ENCODE peak calls at places on chromosomes 11 and 22, in eight cellular contexts. S is GM23248; Q is right lobe of liver; E is CD8-positive, alpha-beta memory T cell; T is naive thymus-derived CD4-positive, alpha-beta T cell; H is right cardiac atrium; W is uterus; R is lung. V is an unnamed sample. For H3K4me1, the result is how much of the 10 kb centered on the place peaks cover.

GRCh38 chr11:92123540-92123939 is 101.1 kb upstream of the FAT3 start:
- DNase-seq in E (no peak), T (no peak), W (no peak), H (no peak), S (peak), R (no peak), Q (no peak), V (no peak)

GRCh38 chr22:32920032-32920628 is 118.6 kb downstream of the TIMP3 start:
- DNase-seq in E (no peak), R (peak), W (peak), S (peak), Q (peak), T (no peak), H (peak), V (no peak)

GRCh38 chr11:46389450-46390330 is 1.9 kb downstream of the CHRM4 start:
- DNase-seq in R (peak), Q (peak), S (peak), T (no peak), H (peak), W (peak), E (no peak), V (no peak)

GRCh38 chr11:7088921-7089320 is at the start of gene RBMXL2:
- DNase-seq in E (no peak), T (no peak), H (peak), W (no peak), Q (no peak), R (no peak), S (no peak), V (no peak)

GRCh38 chr11:6606471-6607189 is 3.1 kb downstream of the ILK start:
- DNase-seq in Q (peak), W (peak), R (peak), T (no peak), E (peak), S (peak), H (peak), V (peak)

GRCh38 chr22:50620861-50621490 is 7.0 kb downstream of the ARSA start:
- DNase-seq in R (no peak), E (peak), W (no peak), H (no peak), T (peak), Q (no peak), S (peak), V (peak)

GRCh38 chr11:88523362-88524028 is 186.0 kb upstream of the CTSC start:
- DNase-seq in E (no peak), R (no peak), Q (no peak), T (no peak), W (no peak), S (peak), H (no peak), V (no peak)

GRCh38 chr11:132911186-132911585 is 621.1 kb downstream of the OPCML start:
- DNase-seq in H (no peak), R (no peak), Q (no peak), W (no peak), T (no peak), S (peak), E (no peak), V (no peak)

GRCh38 chr22:36879775-36880174 is 19.0 kb downstream of the NCF4 start:
- DNase-seq in S (peak), R (no peak), E (no peak), Q (no peak), H (no peak), W (no peak), T (no peak), V (no peak)

GRCh38 chr22:36886016-36886415 is 25.2 kb downstream of the NCF4 start:
- DNase-seq in R (no peak), E (no peak), S (no peak), W (no peak), H (no peak), Q (no peak), T (no peak), V (no peak)

GRCh38 chr22:36885474-36885873 is 24.7 kb downstream of the NCF4 start:
- DNase-seq in T (no peak), E (no peak), S (no peak), W (no peak), R (no peak), H (no peak), Q (no peak), V (no peak)

GRCh38 chr22:36884314-36885158 is 23.7 kb downstream of the NCF4 start:
- DNase-seq in W (no peak), E (no peak), Q (no peak), S (peak), H (no peak), T (no peak), R (no peak), V (no peak)

DNA sequence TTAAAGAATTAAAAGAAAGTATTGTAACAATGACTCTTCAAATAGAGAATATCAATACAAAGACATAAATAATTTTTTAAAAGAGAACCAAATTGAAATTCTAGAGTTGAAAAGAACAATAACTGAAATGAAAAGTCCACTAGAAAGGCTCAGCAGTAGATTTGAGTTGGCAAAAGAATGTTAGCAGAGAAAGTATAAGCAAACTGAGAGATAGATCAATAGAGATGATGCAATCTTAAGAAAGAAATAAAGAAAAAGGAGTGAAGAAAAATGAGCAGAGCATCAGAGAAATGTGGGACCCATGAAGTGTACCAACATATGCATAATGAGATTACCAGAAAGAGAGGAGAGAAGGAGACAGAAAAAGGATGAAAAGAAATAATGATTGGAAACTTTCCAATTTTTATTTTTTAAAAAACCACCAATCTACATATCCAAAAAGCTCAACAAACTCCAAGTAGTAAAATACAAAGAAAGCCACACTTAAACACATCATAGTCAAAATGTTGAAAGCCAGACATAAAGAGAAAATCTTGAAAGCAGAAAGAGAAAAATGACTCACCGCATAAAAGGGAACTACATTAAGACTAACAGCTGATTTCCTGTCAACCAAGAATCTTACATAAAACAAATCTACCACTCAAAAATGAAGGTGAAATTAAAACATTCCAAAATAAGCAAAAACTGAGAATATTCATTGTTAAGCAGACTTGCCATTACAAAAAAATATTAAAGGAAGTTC is 20.9 kb downstream of the NCF4 start:
- DNase-seq in H (no peak), R (no peak), S (peak), W (no peak), T (peak), Q (no peak), E (peak), V (no peak)
- H3K27ac ChIP-seq in H (no peak), R (no peak), S (no peak), W (no peak), T (no peak), Q (no peak), E (no peak), V (no peak)

DNA sequence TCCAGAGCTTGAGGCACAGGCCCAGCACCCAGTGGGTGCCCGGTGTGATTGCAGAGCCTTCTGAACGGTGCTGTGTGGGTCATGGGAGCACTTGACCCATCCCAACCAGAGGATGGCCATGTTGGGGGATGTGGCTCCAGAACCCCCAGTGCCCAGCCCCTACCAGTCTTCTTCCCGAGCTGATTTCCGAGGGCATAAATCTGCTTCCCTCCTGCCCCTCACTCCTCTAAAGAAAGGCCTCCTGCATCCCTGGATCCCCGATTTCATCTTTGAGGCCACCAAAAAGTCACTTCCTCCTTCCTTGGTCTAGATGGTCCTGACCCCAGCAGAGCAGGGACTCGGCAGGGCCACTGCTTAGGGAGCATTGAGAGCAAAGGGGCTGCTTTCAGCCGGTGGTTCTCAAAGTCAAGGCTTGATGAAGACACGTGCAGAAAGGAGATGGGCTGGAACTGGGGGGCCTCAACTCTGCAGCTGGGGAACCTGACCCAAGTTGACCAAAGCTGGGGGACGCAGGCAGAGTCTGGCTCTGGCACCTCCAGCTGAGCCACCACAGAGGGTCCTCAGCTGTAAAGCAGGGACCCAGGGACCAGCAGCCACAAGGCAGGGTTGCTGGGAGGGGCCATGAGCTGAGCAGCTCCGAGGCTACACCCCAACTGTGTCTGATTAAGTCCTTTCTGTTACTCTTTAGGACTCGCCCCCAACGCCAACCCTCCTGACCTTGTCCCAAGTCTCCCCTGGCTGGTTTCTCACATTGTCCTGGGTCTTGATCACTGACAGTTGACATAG is 56.6 kb downstream of the LINC01488 start:
- DNase-seq in S (no peak), E (no peak), Q (no peak), T (no peak), W (no peak), H (no peak), R (no peak), V (no peak)
- H3K4me1 ChIP-seq in S (under half), E (under half), Q (under half), T (under half), W (under half), H (under half), R (under half), V (under half)

GRCh38 chr11:73982595-73982989 is at the start of gene UCP2:
- DNase-seq in E (peak), Q (peak), H (peak), R (peak), S (peak), T (no peak), W (peak), V (peak)

GRCh38 chr11:73978576-73979086 is 4.0 kb downstream of the UCP2 start:
- DNase-seq in E (no peak), Q (no peak), S (peak), W (no peak), T (no peak), H (no peak), R (no peak), V (no peak)

GRCh38 chr11:73981051-73981805 is 1.4 kb downstream of the UCP2 start:
- DNase-seq in W (no peak), H (no peak), T (no peak), R (no peak), Q (no peak), E (no peak), S (no peak), V (no peak)

GRCh38 chr11:73977856-73978519 is 4.7 kb downstream of the UCP2 start:
- DNase-seq in E (no peak), S (no peak), T (no peak), Q (no peak), W (no peak), H (no peak), R (no peak), V (no peak)

DNA sequence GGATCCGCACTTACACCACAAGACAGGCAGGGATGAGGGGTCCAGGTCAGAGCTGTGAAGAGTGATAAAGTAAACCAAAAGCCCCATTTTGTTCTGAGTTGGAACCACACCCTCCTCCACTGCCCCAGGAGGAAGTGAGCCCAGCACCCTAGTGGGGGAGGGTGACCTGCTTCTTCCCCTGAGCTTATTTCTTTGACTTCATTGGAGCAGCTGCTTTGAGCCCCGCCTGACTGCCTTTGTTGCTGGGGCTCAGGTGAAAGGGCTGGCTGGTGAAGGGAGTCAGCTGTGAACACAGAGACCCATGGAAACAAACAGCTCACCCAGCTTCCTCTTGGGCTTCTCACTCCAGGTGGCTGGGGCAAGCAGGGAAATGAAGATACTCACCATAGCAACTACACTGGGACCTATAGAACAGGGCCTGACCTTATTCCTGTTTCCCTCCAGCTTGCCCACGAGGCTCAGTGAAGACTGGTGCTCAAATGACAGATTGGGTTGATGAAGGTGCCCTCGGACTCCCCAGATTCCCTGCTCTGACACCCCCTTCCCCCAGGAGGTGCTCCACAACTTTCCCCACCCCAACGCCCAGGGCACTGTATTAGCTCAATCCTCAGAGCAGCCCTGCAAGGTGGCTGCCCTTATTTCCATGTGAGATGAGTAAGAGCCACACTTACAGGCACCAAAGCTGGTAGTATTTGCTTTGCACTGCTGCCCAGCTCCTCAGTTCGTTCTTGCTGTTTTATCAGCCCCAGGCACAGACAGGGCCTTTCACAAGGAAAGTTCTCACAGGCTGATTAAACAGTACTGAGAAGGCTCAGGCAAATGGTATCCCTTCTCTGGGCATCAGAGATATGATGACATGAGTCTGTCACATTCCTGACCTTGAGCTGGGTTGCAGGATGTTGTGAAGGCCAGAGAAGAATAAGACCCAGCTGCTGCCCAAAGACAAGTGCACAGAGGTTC is 2.4 kb downstream of the UCP2 start:
- DNase-seq in E (peak), W (no peak), S (no peak), R (peak), T (peak), H (peak), Q (no peak), V (peak)
- H3K27ac ChIP-seq in E (peak), W (no peak), S (no peak), R (no peak), T (peak), H (no peak), Q (no peak), V (peak)

GRCh38 chr22:46349238-46349637 is 13.7 kb downstream of the TRMU start:
- DNase-seq in Q (no peak), R (no peak), S (no peak), E (no peak), H (no peak), W (no peak), T (no peak), V (no peak)
- H3K4me1 ChIP-seq in Q (under half), R (under half), S (under half), E (under half), H (under half), W (under half), T (under half), V (under half)

DNA sequence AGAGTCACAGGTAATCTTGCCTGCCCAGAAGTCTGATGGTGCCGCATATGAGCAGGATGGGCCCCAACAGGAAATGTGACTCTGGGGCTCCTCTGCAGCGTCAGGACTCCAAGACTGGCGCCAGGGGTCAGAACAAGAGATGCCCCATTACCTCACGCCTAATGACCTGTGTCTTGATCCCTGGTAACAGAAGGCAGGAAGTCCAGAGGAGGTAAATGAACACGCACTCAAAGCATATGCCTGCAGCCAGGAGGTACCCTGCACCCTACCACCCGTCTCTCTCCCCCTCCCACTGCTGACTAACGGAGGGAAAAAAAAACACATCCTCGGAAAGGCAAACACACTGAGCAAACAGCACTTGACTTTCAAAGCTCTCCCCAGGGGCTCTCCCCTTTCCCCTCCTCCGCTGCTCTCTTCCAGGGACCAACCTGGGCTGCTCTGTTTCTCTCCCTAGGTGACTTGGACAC is 37.3 kb downstream of the ABCC8 start:
- DNase-seq in T (peak), Q (no peak), S (no peak), E (no peak), H (no peak), W (no peak), R (no peak), V (no peak)
- H3K27ac ChIP-seq in T (no peak), Q (no peak), S (no peak), E (no peak), H (no peak), W (no peak), R (no peak), V (no peak)

DNA sequence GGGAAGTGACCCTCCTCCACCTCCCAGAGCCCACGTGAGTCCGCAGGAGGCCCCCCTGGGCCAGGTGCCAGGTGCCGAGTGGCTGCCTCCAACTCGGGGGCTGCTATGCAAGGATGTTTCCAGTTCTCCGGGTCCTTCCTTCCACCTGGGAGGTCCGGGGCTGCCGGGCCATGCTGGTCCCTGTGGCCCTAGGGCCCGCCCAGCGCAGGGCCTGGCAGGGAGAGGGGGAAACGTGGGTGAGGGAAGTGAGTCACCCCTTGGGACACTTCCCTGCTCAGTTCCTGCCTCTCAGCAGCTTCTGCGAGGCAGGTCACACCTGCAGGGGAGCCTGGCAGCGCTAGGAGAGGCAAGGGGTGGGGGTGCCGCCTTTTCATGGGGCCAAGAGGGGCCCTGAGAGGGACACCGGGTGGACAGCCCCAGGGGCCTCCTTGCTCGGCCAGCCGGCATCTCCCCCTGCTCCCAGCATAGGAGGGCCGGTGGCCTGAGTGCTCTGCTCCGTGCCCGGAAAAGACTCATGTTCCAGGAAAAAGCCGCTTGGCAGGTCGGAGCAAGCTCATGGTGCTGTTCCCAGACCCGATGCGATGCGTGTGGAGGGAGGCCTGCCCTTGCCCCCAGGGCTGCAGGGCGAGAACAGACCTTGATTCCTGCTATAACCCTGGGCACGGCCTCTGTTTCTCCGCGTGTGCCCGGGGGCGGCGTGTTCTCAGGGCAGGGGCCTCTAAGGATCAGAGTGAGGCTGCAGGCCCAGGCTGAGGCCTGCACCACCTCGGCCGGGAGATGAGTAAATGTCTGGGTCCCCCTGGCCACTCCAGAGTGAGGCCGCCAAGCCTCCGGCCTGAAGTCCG is 30.3 kb upstream of the WNT7B start:
- DNase-seq in S (peak), R (peak), W (peak), Q (peak), H (peak), T (no peak), E (no peak), V (no peak)
- H3K4me1 ChIP-seq in S (under half), R (under half), W (under half), Q (under half), H (under half), T (under half), E (under half), V (under half)

DNA sequence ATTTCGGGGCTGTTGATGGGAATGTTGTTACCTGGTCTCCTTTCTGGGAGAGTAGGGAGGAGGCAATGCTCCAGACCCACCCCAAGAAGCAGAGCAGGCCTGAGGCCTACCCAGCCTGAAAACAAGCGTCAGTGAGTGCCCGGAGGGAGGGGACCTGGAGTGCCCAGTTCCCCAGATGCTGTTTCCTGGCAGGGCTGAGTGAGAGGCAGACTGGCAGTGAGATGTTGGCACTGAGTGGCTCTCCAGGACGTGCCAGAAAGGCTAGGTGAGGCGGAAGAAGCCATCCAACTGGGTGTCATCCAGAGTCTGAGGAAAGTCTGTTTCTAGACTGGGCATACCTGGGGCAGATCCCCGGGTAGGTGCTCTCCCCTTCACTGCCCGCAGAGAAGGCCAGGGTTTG is 1.3 kb downstream of the POU2F3 start:
- DNase-seq in W (no peak), T (no peak), E (no peak), S (no peak), Q (no peak), H (no peak), R (peak), V (no peak)
- H3K27ac ChIP-seq in W (no peak), T (no peak), E (no peak), S (no peak), Q (no peak), H (no peak), R (no peak), V (no peak)

V was measured in effector memory CD4-positive, alpha-beta T cell.